ENCODE peak calls at places on chromosomes 16 and 17, in eight cellular contexts. N is lower leg skin; F is endodermal cell; P is AML-193; E is heart left ventricle; W is stimulated activated naive CD8-positive, alpha-beta T cell treated with anti-CD3 and anti-CD28 coated beads, Interleukin-15, amount 100 ng/mL, for 72 hours; C is effector CD8-positive, alpha-beta T cell; X is naive thymus-derived CD4-positive, alpha-beta T cell. B is an unnamed sample.

GRCh38 chr17:7014995-7015586 is 2.7 kb downstream of the RNASEK start:
- DNase-seq in P (no peak), C (peak), E (no peak), W (peak), N (no peak), X (peak), F (no peak), B (peak)

GRCh38 chr16:22634913-22635312 is 124.2 kb downstream of the NPIPB5 start:
- DNase-seq in X (no peak), C (no peak), N (no peak), E (no peak), P (no peak), W (no peak), F (peak), B (no peak)

GRCh38 chr17:49851387-49852291 is 3.8 kb upstream of the TAC4 start:
- DNase-seq in W (peak), P (peak), X (peak), F (peak), C (peak), E (peak), N (peak), B (peak)

GRCh38 chr17:45907720-45908395 is 13.5 kb downstream of the MAPT start:
- DNase-seq in C (no peak), W (no peak), X (no peak), N (no peak), F (no peak), E (no peak), P (no peak), B (no peak)

GRCh38 chr17:66214893-66215528 is 14.2 kb downstream of the APOH start:
- DNase-seq in E (no peak), P (no peak), X (no peak), W (no peak), F (no peak), C (no peak), N (no peak), B (no peak)

GRCh38 chr17:7833795-7834553 is at the start of gene KDM6B:
- DNase-seq in N (peak), W (peak), C (peak), E (peak), X (peak), F (peak), P (peak), B (peak)

GRCh38 chr17:15944720-15945492 is at the start of gene ADORA2B:
- DNase-seq in E (peak), W (peak), F (peak), P (peak), C (no peak), X (peak), N (peak), B (peak)

GRCh38 chr17:7916799-7917198 is 710 bp upstream of the RNF227 start:
- DNase-seq in W (no peak), X (no peak), N (no peak), F (peak), E (no peak), C (no peak), P (no peak), B (no peak)

GRCh38 chr16:75340715-75341500 is 89.5 kb upstream of the BCAR1 start:
- DNase-seq in E (no peak), X (no peak), N (no peak), W (no peak), C (no peak), F (no peak), P (no peak), B (no peak)

GRCh38 chr17:7883781-7884386 is 4.7 kb upstream of the CHD3 start:
- DNase-seq in X (peak), P (no peak), E (no peak), C (peak), W (peak), N (peak), F (peak), B (peak)

GRCh38 chr17:80449930-80450576 is 26.4 kb downstream of the NPTX1 start:
- DNase-seq in E (no peak), P (no peak), W (no peak), C (no peak), X (no peak), F (no peak), N (no peak), B (no peak)

GRCh38 chr17:55726440-55726839 is 3.8 kb upstream of the TMEM100 start:
- DNase-seq in X (no peak), P (no peak), W (no peak), N (peak), C (no peak), F (no peak), E (peak), B (no peak)